ENCODE peak calls at places on chromosomes 12 and 14, in five cellular contexts. P is upper lobe of right lung, N is lower leg skin, Z is Panc1, H is cardiac fibroblast. X is an unnamed sample.
A peak's percentile ranks its signal among the peaks of the same experiment; 100 is the strongest.

GRCh38 chr12:41663487-41664258 is 475.6 kb downstream of the PDZRN4 start:
- DNase-seq in Z (no peak), P (no peak), N (no peak), H (peak; percentile 6), X (peak; percentile 27)

GRCh38 chr14:83825836-83826235 is 1704.1 kb upstream of the FLRT2 start:
- DNase-seq in Z (no peak), H (no peak), P (no peak), N (no peak), X (no peak)

GRCh38 chr14:95123895-95124579 is 33.3 kb downstream of the DICER1 start:
- DNase-seq in N (no peak), H (no peak), Z (no peak), P (no peak), X (no peak)

GRCh38 chr12:5433081-5433839 is 1.4 kb downstream of the NTF3 start:
- DNase-seq in P (no peak), Z (no peak), H (no peak), N (no peak), X (no peak)

GRCh38 chr12:51591020-51591901 is at the start of gene SCN8A:
- DNase-seq in N (no peak), Z (no peak), P (peak; percentile 67), H (peak; percentile 22), X (no peak)

GRCh38 chr14:73965206-73965605 is 15.1 kb downstream of the COQ6 start:
- DNase-seq in H (no peak), Z (no peak), P (no peak), N (no peak), X (no peak)

GRCh38 chr12:122834921-122835692 is at the start of gene HIP1R:
- DNase-seq in P (peak; percentile 81), H (peak; percentile 15), N (peak; percentile 21), Z (no peak), X (no peak)

GRCh38 chr12:69130064-69130463 is 109.3 kb upstream of the CPSF6 start:
- DNase-seq in N (no peak), Z (no peak), H (peak; percentile 35), P (no peak), X (no peak)

GRCh38 chr12:69161835-69162234 is 77.5 kb upstream of the CPSF6 start:
- DNase-seq in H (peak; percentile 41), Z (no peak), P (no peak), N (no peak), X (no peak)

GRCh38 chr14:80110721-80111120 is 100.6 kb downstream of the DIO2 start:
- DNase-seq in Z (no peak), N (no peak), H (no peak), P (no peak), X (no peak)

GRCh38 chr14:33118653-33119052 is 180.0 kb downstream of the NPAS3 start:
- DNase-seq in N (no peak), H (no peak), Z (no peak), P (no peak), X (no peak)

GRCh38 chr12:68617160-68617926 is 6.6 kb downstream of the RAP1B start:
- DNase-seq in H (peak; percentile 84), Z (no peak), P (no peak), N (no peak), X (peak; percentile 59)

GRCh38 chr12:131962069-131962468 is 12.3 kb downstream of the EP400 start:
- DNase-seq in H (no peak), N (no peak), P (no peak), Z (no peak), X (no peak)

GRCh38 chr14:87613856-87614255 is 379.1 kb downstream of the GALC start:
- DNase-seq in Z (no peak), N (no peak), P (no peak), H (no peak), X (no peak)

GRCh38 chr12:41983394-41983793 is 161.3 kb downstream of the GXYLT1 start:
- DNase-seq in P (no peak), Z (no peak), N (no peak), H (no peak), X (no peak)

GRCh38 chr14:71354801-71355200 is 447.5 kb downstream of the PCNX1 start:
- DNase-seq in Z (no peak), N (no peak), P (no peak), H (peak; percentile 63), X (no peak)

GRCh38 chr12:113222730-113223531 is 1.7 kb downstream of the TPCN1 start:
- DNase-seq in H (peak; percentile 84), P (no peak), Z (no peak), N (peak; percentile 79), X (peak; percentile 65)

GRCh38 chr12:128684357-128684756 is 139.4 kb downstream of the SLC15A4 start:
- DNase-seq in P (no peak), Z (no peak), H (no peak), N (no peak), X (no peak)

GRCh38 chr14:33534636-33535035 is 416.2 kb downstream of the EGLN3 start:
- DNase-seq in N (no peak), H (peak; percentile 18), Z (no peak), P (no peak), X (no peak)

GRCh38 chr12:109266106-109266879 is 42.8 kb downstream of the FOXN4 start:
- DNase-seq in H (no peak), Z (no peak), P (no peak), N (no peak), X (no peak)

GRCh38 chr12:54136844-54137580 is 51.8 kb downstream of the SMUG1 start:
- DNase-seq in Z (no peak), H (no peak), P (no peak), N (no peak), X (no peak)

GRCh38 chr12:110836291-110836690 is 10.5 kb upstream of the CCDC63 start:
- DNase-seq in H (no peak), N (no peak), Z (no peak), P (no peak), X (no peak)

GRCh38 chr12:39240573-39240972 is 202.3 kb downstream of the KIF21A start:
- DNase-seq in Z (no peak), N (no peak), H (no peak), P (no peak), X (no peak)

GRCh38 chr12:39235990-39236767 is 206.7 kb downstream of the KIF21A start:
- DNase-seq in N (no peak), Z (no peak), P (no peak), H (peak; percentile 51), X (peak; percentile 40)

GRCh38 chr12:39240144-39240486 is 202.8 kb downstream of the KIF21A start:
- DNase-seq in N (no peak), Z (no peak), H (no peak), P (no peak), X (no peak)

GRCh38 chr12:39239484-39240143 is 203.3 kb downstream of the KIF21A start:
- DNase-seq in N (no peak), H (peak; percentile 1), P (no peak), Z (no peak), X (no peak)

DNA sequence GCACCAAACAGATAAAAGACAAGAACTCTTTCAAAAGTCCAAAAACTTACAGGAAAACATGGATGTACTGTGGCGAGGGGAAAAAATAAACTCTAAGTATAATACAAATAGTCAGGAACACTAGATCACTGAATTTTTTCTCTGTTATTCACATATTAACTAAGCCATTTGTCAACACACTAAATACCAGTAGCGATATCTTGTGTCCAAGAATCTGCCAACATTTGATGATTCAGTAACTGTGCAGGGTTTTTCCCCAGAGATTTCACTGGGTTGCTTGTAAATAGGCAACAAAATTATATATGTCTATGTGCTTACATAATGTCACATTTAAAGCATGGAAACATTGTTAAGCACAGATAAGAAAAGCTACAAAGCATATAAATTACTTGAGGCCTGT is 205.9 kb downstream of the KIF21A start:
- DNase-seq in P (no peak), Z (peak; percentile 76), H (peak; percentile 91), N (no peak), X (peak; percentile 33)
- H3K4me3 ChIP-seq in P (no peak overlapping the region), Z (no peak overlapping the region), H (no peak overlapping the region), N (no peak overlapping the region), X (no peak overlapping the region)

GRCh38 chr14:60616326-60617044 is 32.8 kb downstream of the SIX1 start:
- DNase-seq in H (no peak), Z (no peak), P (no peak), N (no peak), X (no peak)
- TF ChIP-seq CTCF in H (no peak), Z (no peak), P (no peak), N (no peak), X (no peak)

GRCh38 chr12:93707836-93708235 is 30.7 kb downstream of the CRADD start:
- DNase-seq in N (no peak), Z (no peak), P (no peak), H (peak; percentile 30), X (no peak)
- H3K4me3 ChIP-seq in N (no peak overlapping the region), Z (no peak overlapping the region), P (no peak overlapping the region), H (no peak overlapping the region), X (no peak overlapping the region)

DNA sequence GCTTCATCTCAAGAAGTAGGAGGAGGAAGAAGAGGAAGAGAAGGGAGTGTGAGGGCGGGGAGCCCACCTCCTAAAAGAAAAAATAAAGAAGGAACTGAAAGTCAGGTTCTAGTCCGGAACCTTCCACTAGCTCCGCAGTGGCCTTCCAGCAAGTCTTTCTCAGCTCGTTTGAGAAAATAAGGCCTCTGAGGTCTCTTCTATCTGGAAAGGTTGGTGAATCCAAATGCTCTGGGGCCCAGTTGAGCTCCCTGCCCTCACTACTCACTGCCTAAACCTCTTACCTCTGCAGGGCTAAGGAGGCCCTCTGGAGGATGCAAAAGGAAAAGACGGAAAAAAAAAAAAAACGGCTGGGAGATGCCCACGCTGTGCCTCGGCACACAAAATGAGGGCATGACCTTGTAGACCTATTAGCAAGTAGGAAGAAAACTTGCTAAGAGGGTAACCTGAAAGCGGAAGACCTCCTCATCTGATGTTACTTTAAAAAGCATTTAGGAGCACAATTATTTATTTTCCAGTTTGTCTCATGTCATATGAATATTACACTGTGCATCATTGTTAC is 35.9 kb downstream of the FBLN5 start:
- DNase-seq in Z (no peak), H (peak; percentile 65), P (no peak), N (no peak), X (no peak)
- TF ChIP-seq CTCF in Z (peak; percentile 75), H (peak; percentile 61), P (peak; percentile 53), N (no peak), X (peak; percentile 76)

DNA sequence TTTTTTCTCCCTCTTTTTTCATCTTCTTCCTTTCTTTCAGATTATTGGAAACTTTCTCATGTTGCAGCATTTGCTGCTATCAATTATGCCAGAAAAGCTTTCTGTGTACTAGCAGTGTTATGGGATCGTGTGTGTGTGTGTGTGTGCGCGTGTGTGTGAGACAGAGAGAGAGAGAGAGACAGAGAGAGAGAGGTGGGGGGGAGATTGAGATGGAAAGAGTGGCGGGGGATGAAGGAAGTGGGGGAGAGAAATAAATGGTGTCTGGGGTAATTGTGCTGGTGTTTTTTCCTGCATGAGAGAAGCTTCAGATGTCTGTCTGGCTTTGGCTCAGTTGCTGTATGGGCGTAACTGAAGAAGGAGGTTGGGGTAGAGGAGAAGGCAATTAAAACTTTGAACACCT is 268.9 kb downstream of the RAD51B start:
- DNase-seq in H (peak; percentile 49), P (no peak), N (no peak), Z (peak; percentile 10), X (peak; percentile 27)
- H3K4me3 ChIP-seq in H (no peak overlapping the region), P (no peak overlapping the region), N (no peak overlapping the region), Z (peak overlapping the region; percentile 39), X (no peak overlapping the region)

GRCh38 chr12:98939350-98939749 is 294.3 kb downstream of the APAF1 start:
- DNase-seq in N (no peak), Z (no peak), H (peak; percentile 48), P (no peak), X (peak; percentile 70)
- TF ChIP-seq CTCF in N (no peak), Z (peak; percentile 56), H (peak; percentile 38), P (no peak), X (peak; percentile 85)

GRCh38 chr14:54599932-54600331 is 33.0 kb downstream of the SAMD4A start:
- DNase-seq in H (peak; percentile 24), N (no peak), Z (no peak), P (no peak), X (no peak)
- H3K4me3 ChIP-seq in H (no peak overlapping the region), N (no peak overlapping the region), Z (no peak overlapping the region), P (no peak overlapping the region), X (no peak overlapping the region)